ENCODE peak calls at places on chromosome 14, in four cellular contexts. One of them, this sample, is unnamed.

GRCh38 chr14:38012056-38012455 is 195.6 kb upstream of the SSTR1 start:
- DNase-seq in BE2C: no peak
- DNase-seq in psoas muscle: no peak
- DNase-seq in H1: no peak
- DNase-seq in this sample: no peak

GRCh38 chr14:58315606-58316005 is 17.3 kb downstream of the ARID4A start:
- DNase-seq in BE2C: no peak
- DNase-seq in psoas muscle: no peak
- DNase-seq in H1: no peak
- DNase-seq in this sample: no peak

GRCh38 chr14:63026491-63026890 is 18.8 kb downstream of the KCNH5 start:
- DNase-seq in BE2C: no peak
- DNase-seq in psoas muscle: no peak
- DNase-seq in H1: no peak
- DNase-seq in this sample: no peak

GRCh38 chr14:67653651-67654280 is 20.7 kb downstream of the VTI1B start:
- DNase-seq in BE2C: peak
- DNase-seq in psoas muscle: no peak
- DNase-seq in H1: no peak
- DNase-seq in this sample: no peak

GRCh38 chr14:60670994-60671393 is 21.7 kb upstream of the SIX1 start:
- DNase-seq in BE2C: no peak
- DNase-seq in psoas muscle: no peak
- DNase-seq in H1: no peak
- DNase-seq in this sample: no peak

GRCh38 chr14:62118871-62119270 is 356.7 kb downstream of the SNAPC1 start:
- DNase-seq in BE2C: no peak
- DNase-seq in psoas muscle: no peak
- DNase-seq in H1: no peak
- DNase-seq in this sample: no peak

GRCh38 chr14:100547633-100548294 is 39.5 kb downstream of the BEGAIN start:
- DNase-seq in BE2C: no peak
- DNase-seq in psoas muscle: peak
- DNase-seq in H1: no peak
- DNase-seq in this sample: no peak

GRCh38 chr14:22081352-22081751 is 407.7 kb upstream of the OR4E1 start:
- DNase-seq in BE2C: no peak
- DNase-seq in psoas muscle: no peak
- DNase-seq in H1: no peak
- DNase-seq in this sample: no peak

GRCh38 chr14:105274600-105274999 is 26.2 kb downstream of the BRF1 start:
- DNase-seq in BE2C: no peak
- DNase-seq in psoas muscle: no peak
- DNase-seq in H1: no peak
- DNase-seq in this sample: no peak

GRCh38 chr14:21025374-21026151 is 702 bp upstream of the NDRG2 start:
- DNase-seq in BE2C: no peak
- DNase-seq in psoas muscle: peak
- DNase-seq in H1: peak
- DNase-seq in this sample: no peak

GRCh38 chr14:35410858-35411257 is 6.3 kb upstream of the NFKBIA start:
- DNase-seq in BE2C: no peak
- DNase-seq in psoas muscle: no peak
- DNase-seq in H1: no peak
- DNase-seq in this sample: no peak

GRCh38 chr14:69997849-69998248 is 118.6 kb downstream of the SMOC1 start:
- DNase-seq in BE2C: no peak
- DNase-seq in psoas muscle: no peak
- DNase-seq in H1: no peak
- DNase-seq in this sample: no peak

GRCh38 chr14:54778618-54779017 is 124.0 kb downstream of the GCH1 start:
- DNase-seq in BE2C: no peak
- DNase-seq in psoas muscle: no peak
- DNase-seq in H1: no peak
- DNase-seq in this sample: no peak

GRCh38 chr14:54782803-54783659 is 119.6 kb downstream of the GCH1 start:
- DNase-seq in BE2C: peak
- DNase-seq in psoas muscle: no peak
- DNase-seq in H1: no peak
- DNase-seq in this sample: peak

GRCh38 chr14:54781936-54782802 is 120.5 kb downstream of the GCH1 start:
- DNase-seq in BE2C: no peak
- DNase-seq in psoas muscle: no peak
- DNase-seq in H1: no peak
- DNase-seq in this sample: no peak

GRCh38 chr14:54783660-54784015 is 119.0 kb downstream of the GCH1 start:
- DNase-seq in BE2C: no peak
- DNase-seq in psoas muscle: no peak
- DNase-seq in H1: no peak
- DNase-seq in this sample: no peak

GRCh38 chr14:54781080-54781479 is 121.5 kb downstream of the GCH1 start:
- DNase-seq in BE2C: no peak
- DNase-seq in psoas muscle: no peak
- DNase-seq in H1: no peak
- DNase-seq in this sample: no peak
- H3K4me3 ChIP-seq in BE2C: no peak
- H3K4me3 ChIP-seq in psoas muscle: no peak
- H3K4me3 ChIP-seq in H1: no peak
- H3K4me3 ChIP-seq in this sample: no peak

DNA sequence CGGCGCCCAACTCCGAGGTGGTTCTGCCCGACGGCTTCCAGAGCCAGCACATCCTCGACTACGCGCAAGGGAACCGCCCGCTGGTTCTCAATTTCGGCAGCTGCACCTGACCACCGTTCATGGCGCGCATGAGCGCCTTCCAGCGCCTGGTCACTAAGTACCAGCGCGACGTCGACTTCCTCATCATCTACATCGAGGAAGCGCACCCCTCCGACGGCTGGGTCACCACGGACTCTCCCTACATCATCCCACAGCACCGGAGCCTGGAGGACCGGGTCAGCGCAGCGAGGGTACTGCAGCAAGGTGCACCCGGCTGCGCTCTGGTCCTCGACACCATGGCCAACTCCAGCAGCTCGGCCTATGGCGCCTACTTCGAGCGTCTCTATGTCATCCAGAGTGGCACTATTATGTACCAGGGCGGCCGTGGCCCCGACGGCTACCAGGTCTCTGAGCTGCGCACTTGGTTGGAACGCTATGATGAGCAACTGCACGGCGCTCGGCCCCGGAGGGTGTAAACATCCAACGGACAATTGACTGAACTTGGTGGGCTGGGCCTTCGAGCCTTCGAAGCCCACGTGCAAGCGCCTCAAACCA is 699 bp downstream of the DIO3 start:
- DNase-seq in BE2C: no peak
- DNase-seq in psoas muscle: peak
- DNase-seq in H1: no peak
- DNase-seq in this sample: no peak
- H3K4me3 ChIP-seq in BE2C: no peak
- H3K4me3 ChIP-seq in psoas muscle: no peak
- H3K4me3 ChIP-seq in H1: no peak
- H3K4me3 ChIP-seq in this sample: no peak

GRCh38 chr14:85575617-85575898 is 45.6 kb downstream of the FLRT2 start:
- DNase-seq in BE2C: no peak
- DNase-seq in psoas muscle: no peak
- DNase-seq in H1: no peak
- DNase-seq in this sample: peak
- H3K4me3 ChIP-seq in BE2C: no peak
- H3K4me3 ChIP-seq in psoas muscle: no peak
- H3K4me3 ChIP-seq in H1: no peak
- H3K4me3 ChIP-seq in this sample: no peak

DNA sequence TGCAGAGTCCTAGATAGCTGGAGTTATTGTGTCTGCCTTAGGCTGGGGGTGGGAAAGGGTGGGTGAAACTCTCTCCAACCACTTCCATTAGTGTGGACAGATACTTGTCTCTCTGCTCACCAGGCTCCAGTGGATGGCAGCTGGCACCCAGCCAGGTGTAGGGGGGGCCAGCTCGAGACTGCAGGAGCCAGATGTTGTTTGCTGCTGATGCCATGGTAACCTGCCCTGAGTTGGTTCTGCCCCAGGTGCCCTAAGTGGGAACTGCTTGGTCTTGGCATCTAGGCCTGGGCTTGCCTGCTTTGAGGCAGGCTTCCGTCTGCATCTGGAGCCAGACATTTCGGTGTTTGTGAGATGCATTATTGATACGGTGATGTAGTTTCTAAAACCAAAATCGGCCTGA is 82.2 kb downstream of the ADCK1 start:
- DNase-seq in BE2C: peak
- DNase-seq in psoas muscle: peak
- DNase-seq in H1: no peak
- DNase-seq in this sample: no peak
- H3K4me3 ChIP-seq in BE2C: peak
- H3K4me3 ChIP-seq in psoas muscle: no peak
- H3K4me3 ChIP-seq in H1: no peak
- H3K4me3 ChIP-seq in this sample: no peak

DNA sequence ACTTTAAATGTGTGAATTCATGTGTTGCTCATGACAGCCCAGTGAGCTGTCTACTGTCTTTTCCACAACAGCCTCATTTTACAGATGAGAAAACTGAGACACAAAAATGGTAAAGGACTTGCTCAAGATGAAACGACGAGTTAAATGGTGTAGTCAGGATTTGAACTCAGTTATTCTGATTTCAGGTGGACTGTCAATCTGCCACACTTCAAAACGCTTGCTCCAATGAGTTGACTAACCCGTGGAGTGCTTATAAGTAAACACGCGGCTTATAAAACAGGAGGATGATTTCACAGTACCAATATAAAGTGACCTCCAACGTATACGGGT is 652 bp upstream of the POLE2 start:
- DNase-seq in BE2C: no peak
- DNase-seq in psoas muscle: no peak
- DNase-seq in H1: no peak
- DNase-seq in this sample: no peak
- H3K4me3 ChIP-seq in BE2C: no peak
- H3K4me3 ChIP-seq in psoas muscle: peak
- H3K4me3 ChIP-seq in H1: peak
- H3K4me3 ChIP-seq in this sample: no peak

This sample was measured in HAP-1.